ENCODE peak calls at places on chromosomes 4 and X, in five cellular contexts. One of them, this sample, is unnamed.

GRCh38 chr4:155722816-155723499 is 35.9 kb upstream of the GUCY1B1 start:
- DNase-seq in H7: no peak
- DNase-seq in right atrium auricular region: no peak
- DNase-seq in H9: no peak
- DNase-seq in HS-27A: no peak
- DNase-seq in this sample: peak; percentile 14

GRCh38 chr4:153489856-153490558 is 23.8 kb downstream of the TMEM131L start:
- DNase-seq in H7: no peak
- DNase-seq in right atrium auricular region: no peak
- DNase-seq in H9: no peak
- DNase-seq in HS-27A: no peak
- DNase-seq in this sample: no peak

GRCh38 chr4:76781698-76782595 is 116.0 kb downstream of the SOWAHB start:
- DNase-seq in H7: no peak
- DNase-seq in right atrium auricular region: no peak
- DNase-seq in H9: peak; percentile 47
- DNase-seq in HS-27A: peak; percentile 86
- DNase-seq in this sample: peak; percentile 96

GRCh38 chr4:138111462-138112000 is 130.6 kb downstream of the SLC7A11 start:
- DNase-seq in H7: no peak
- DNase-seq in right atrium auricular region: no peak
- DNase-seq in H9: peak; percentile 54
- DNase-seq in HS-27A: no peak
- DNase-seq in this sample: peak; percentile 81

GRCh38 chr4:2261110-2261852 is 628 bp downstream of the MXD4 start:
- DNase-seq in H7: peak; percentile 93
- DNase-seq in right atrium auricular region: no peak
- DNase-seq in H9: no peak
- DNase-seq in HS-27A: no peak
- DNase-seq in this sample: no peak

GRCh38 chr4:158209825-158210807 is at the start of gene TMEM144:
- DNase-seq in H7: peak; percentile 63
- DNase-seq in right atrium auricular region: peak; percentile 97
- DNase-seq in H9: peak; percentile 93
- DNase-seq in HS-27A: peak; percentile 45
- DNase-seq in this sample: peak; percentile 79

GRCh38 chr4:1208266-1208961 is 36.0 kb upstream of the SPON2 start:
- DNase-seq in H7: peak; percentile 79
- DNase-seq in right atrium auricular region: no peak
- DNase-seq in H9: no peak
- DNase-seq in HS-27A: no peak
- DNase-seq in this sample: no peak

GRCh38 chr4:18292411-18292810 is 270.9 kb upstream of the LCORL start:
- DNase-seq in H7: no peak
- DNase-seq in right atrium auricular region: no peak
- DNase-seq in H9: no peak
- DNase-seq in HS-27A: no peak
- DNase-seq in this sample: no peak

GRCh38 chr4:101321481-101322042 is 25.8 kb downstream of the PPP3CA start:
- DNase-seq in H7: no peak
- DNase-seq in right atrium auricular region: no peak
- DNase-seq in H9: no peak
- DNase-seq in HS-27A: no peak
- DNase-seq in this sample: no peak

GRCh38 chrX:44842555-44843317 is 1.1 kb upstream of the DUSP21 start:
- DNase-seq in H7: no peak
- DNase-seq in right atrium auricular region: no peak
- DNase-seq in H9: no peak
- DNase-seq in HS-27A: no peak
- DNase-seq in this sample: no peak

GRCh38 chr4:119233750-119234149 is 21.2 kb downstream of the USP53 start:
- DNase-seq in H7: no peak
- DNase-seq in right atrium auricular region: no peak
- DNase-seq in H9: no peak
- DNase-seq in HS-27A: no peak
- DNase-seq in this sample: no peak

GRCh38 chr4:80239480-80239879 is 27.0 kb upstream of the FGF5 start:
- DNase-seq in H7: no peak
- DNase-seq in right atrium auricular region: no peak
- DNase-seq in H9: no peak
- DNase-seq in HS-27A: no peak
- DNase-seq in this sample: no peak

GRCh38 chr4:10584042-10584441 is 100.5 kb downstream of the CLNK start:
- DNase-seq in H7: no peak
- DNase-seq in right atrium auricular region: no peak
- DNase-seq in H9: no peak
- DNase-seq in HS-27A: no peak
- DNase-seq in this sample: peak; percentile 85

GRCh38 chr4:48255130-48255958 is 14.3 kb downstream of the TEC start:
- DNase-seq in H7: no peak
- DNase-seq in right atrium auricular region: no peak
- DNase-seq in H9: no peak
- DNase-seq in HS-27A: no peak
- DNase-seq in this sample: no peak

GRCh38 chr4:38950159-38950558 is 82.0 kb downstream of the TMEM156 start:
- DNase-seq in H7: no peak
- DNase-seq in right atrium auricular region: no peak
- DNase-seq in H9: no peak
- DNase-seq in HS-27A: no peak
- DNase-seq in this sample: no peak

GRCh38 chrX:56728752-56729151 is 291 bp upstream of the NBDY start:
- DNase-seq in H7: no peak
- DNase-seq in right atrium auricular region: no peak
- DNase-seq in H9: no peak
- DNase-seq in HS-27A: no peak
- DNase-seq in this sample: peak; percentile 19

GRCh38 chr4:28966982-28967381 is 1753.2 kb upstream of the PCDH7 start:
- DNase-seq in H7: no peak
- DNase-seq in right atrium auricular region: no peak
- DNase-seq in H9: no peak
- DNase-seq in HS-27A: no peak
- DNase-seq in this sample: peak; percentile 28

GRCh38 chr4:107794001-107794400 is 30.7 kb upstream of the SGMS2 start:
- DNase-seq in H7: no peak
- DNase-seq in right atrium auricular region: no peak
- DNase-seq in H9: no peak
- DNase-seq in HS-27A: no peak
- DNase-seq in this sample: no peak

GRCh38 chr4:177087060-177087459 is 222.6 kb upstream of the NEIL3 start:
- DNase-seq in H7: no peak
- DNase-seq in right atrium auricular region: no peak
- DNase-seq in H9: no peak
- DNase-seq in HS-27A: no peak
- DNase-seq in this sample: no peak

GRCh38 chr4:83356899-83357661 is 22.4 kb upstream of the HPSE start:
- DNase-seq in H7: no peak
- DNase-seq in right atrium auricular region: no peak
- DNase-seq in H9: no peak
- DNase-seq in HS-27A: peak; percentile 93
- DNase-seq in this sample: peak; percentile 84

GRCh38 chr4:186765138-186765537 is 41.5 kb upstream of the FAT1 start:
- DNase-seq in H7: peak; percentile 30
- DNase-seq in right atrium auricular region: no peak
- DNase-seq in H9: peak; percentile 52
- DNase-seq in HS-27A: no peak
- DNase-seq in this sample: peak; percentile 71

GRCh38 chrX:112058255-112058654 is 24.3 kb downstream of the TRPC5 start:
- DNase-seq in H7: no peak
- DNase-seq in right atrium auricular region: no peak
- DNase-seq in H9: no peak
- DNase-seq in HS-27A: no peak
- DNase-seq in this sample: no peak

This sample was measured in H4.